ENCODE peak calls at places on chromosome 14, in eight cellular contexts. U is PC-9; H is Peyer's patch; N is fibroblast of lung; F is stomach; Q is CD8-positive, alpha-beta T cell; M is MM.1S; J is ascending aorta. C is an unnamed sample.

GRCh38 chr14:31300296-31300695 is 92.7 kb upstream of the HECTD1 start:
- DNase-seq in U (no peak), H (no peak), N (no peak), F (no peak), Q (no peak), M (no peak), J (no peak), C (no peak)

GRCh38 chr14:39873793-39874192 is 441.6 kb upstream of the FBXO33 start:
- DNase-seq in U (peak; percentile 0), H (no peak), N (no peak), F (no peak), Q (no peak), M (no peak), J (no peak), C (no peak)

GRCh38 chr14:90600619-90601018 is 203.8 kb downstream of the CALM1 start:
- DNase-seq in U (no peak), H (no peak), N (no peak), F (no peak), Q (no peak), M (no peak), J (no peak), C (no peak)

GRCh38 chr14:52266782-52267181 is 716 bp upstream of the PTGDR start:
- DNase-seq in U (no peak), H (no peak), N (peak; percentile 47), F (no peak), Q (no peak), M (no peak), J (no peak), C (no peak)

GRCh38 chr14:55731881-55732498 is 152.0 kb downstream of the KTN1 start:
- DNase-seq in U (no peak), H (peak; percentile 26), N (no peak), F (peak; percentile 62), Q (peak; percentile 18), M (no peak), J (no peak), C (peak; percentile 41)

GRCh38 chr14:100663528-100664052 is 63.1 kb upstream of the DLK1 start:
- DNase-seq in U (no peak), H (no peak), N (no peak), F (no peak), Q (no peak), M (no peak), J (no peak), C (no peak)

GRCh38 chr14:68790656-68791077 is 2.2 kb downstream of the ZFP36L1 start:
- DNase-seq in U (no peak), H (peak; percentile 37), N (no peak), F (peak; percentile 25), Q (no peak), M (no peak), J (no peak), C (peak; percentile 55)

GRCh38 chr14:99568567-99569560 is 35.1 kb downstream of the CCDC85C start:
- DNase-seq in U (no peak), H (no peak), N (peak; percentile 57), F (peak; percentile 40), Q (no peak), M (no peak), J (no peak), C (no peak)

GRCh38 chr14:57818511-57818910 is 47.4 kb downstream of the SLC35F4 start:
- DNase-seq in U (no peak), H (no peak), N (no peak), F (no peak), Q (no peak), M (no peak), J (no peak), C (no peak)

GRCh38 chr14:21748869-21749303 is 75.3 kb upstream of the OR4E1 start:
- DNase-seq in U (peak; percentile 16), H (no peak), N (no peak), F (no peak), Q (no peak), M (peak; percentile 69), J (no peak), C (peak; percentile 46)

GRCh38 chr14:81176224-81176623 is 44.5 kb downstream of the GTF2A1 start:
- DNase-seq in U (no peak), H (peak; percentile 68), N (no peak), F (peak; percentile 43), Q (no peak), M (no peak), J (peak; percentile 21), C (no peak)

GRCh38 chr14:79476552-79476951 is 734.8 kb downstream of the DIO2 start:
- DNase-seq in U (no peak), H (no peak), N (no peak), F (no peak), Q (no peak), M (no peak), J (no peak), C (no peak)

GRCh38 chr14:98904677-98905076 is 367.3 kb downstream of the BCL11B start:
- DNase-seq in U (no peak), H (no peak), N (no peak), F (no peak), Q (no peak), M (no peak), J (no peak), C (no peak)

GRCh38 chr14:48398675-48399282 is 723.4 kb upstream of the MDGA2 start:
- DNase-seq in U (peak; percentile 4), H (no peak), N (peak; percentile 33), F (no peak), Q (no peak), M (peak; percentile 21), J (no peak), C (no peak)

GRCh38 chr14:104101086-104101621 is 15.7 kb downstream of the ASPG start:
- DNase-seq in U (no peak), H (no peak), N (no peak), F (peak; percentile 67), Q (no peak), M (no peak), J (no peak), C (peak; percentile 0)

GRCh38 chr14:24920265-24921080 is 129.5 kb downstream of the STXBP6 start:
- DNase-seq in U (no peak), H (no peak), N (no peak), F (no peak), Q (no peak), M (no peak), J (no peak), C (no peak)

GRCh38 chr14:39673141-39674133 is 241.2 kb upstream of the FBXO33 start:
- DNase-seq in U (no peak), H (no peak), N (peak; percentile 69), F (no peak), Q (no peak), M (no peak), J (no peak), C (no peak)

GRCh38 chr14:76872796-76873432 is 46.7 kb downstream of the LRRC74A start:
- DNase-seq in U (peak; percentile 78), H (peak; percentile 57), N (peak; percentile 17), F (peak; percentile 67), Q (peak; percentile 46), M (peak; percentile 29), J (no peak), C (peak; percentile 64)

GRCh38 chr14:50946234-50946935 is 2.1 kb upstream of the PYGL start:
- DNase-seq in U (no peak), H (no peak), N (peak; percentile 17), F (no peak), Q (no peak), M (no peak), J (no peak), C (no peak)
- TF ChIP-seq CTCF in U (no peak), H (no peak), N (no peak), F (no peak), Q (no peak), M (no peak), J (no peak), C (no peak)

GRCh38 chr14:105549481-105549880 is 23.1 kb downstream of the TMEM121 start:
- DNase-seq in U (no peak), H (no peak), N (no peak), F (no peak), Q (no peak), M (no peak), J (no peak), C (no peak)

GRCh38 chr14:105554022-105554421 is 27.6 kb downstream of the TMEM121 start:
- DNase-seq in U (no peak), H (no peak), N (no peak), F (no peak), Q (no peak), M (no peak), J (no peak), C (no peak)
- H3K9me3 ChIP-seq in U (no peaks in the 10 kb centered on the region), H (no peaks in the 10 kb centered on the region), N (no peaks in the 10 kb centered on the region), F (no peaks in the 10 kb centered on the region), Q (no peaks in the 10 kb centered on the region), M (no peaks in the 10 kb centered on the region), J (no peaks in the 10 kb centered on the region), C (no peaks in the 10 kb centered on the region)

DNA sequence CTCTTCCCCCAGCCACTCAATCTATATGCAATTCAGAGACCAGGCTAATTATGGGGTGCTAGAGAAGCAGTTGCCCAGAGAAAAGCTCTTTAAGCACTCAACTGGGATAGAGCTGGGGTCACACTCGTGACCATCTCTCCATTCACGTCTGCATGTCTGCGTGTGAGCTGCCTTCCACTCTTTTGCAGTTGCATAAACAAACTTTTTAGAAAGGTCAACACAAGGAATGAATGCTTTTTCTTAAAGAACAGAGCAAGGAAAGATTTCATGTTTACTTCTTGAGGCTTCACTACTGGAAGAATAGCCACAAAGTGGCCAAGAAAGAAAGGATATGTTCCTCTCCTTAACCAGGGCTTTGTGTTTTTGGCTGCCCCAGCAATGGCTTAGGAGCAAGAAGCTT is 151.1 kb downstream of the SAMD4A start:
- DNase-seq in U (no peak), H (no peak), N (peak; percentile 18), F (no peak), Q (no peak), M (no peak), J (no peak), C (no peak)
- H3K27ac ChIP-seq in U (no peak overlapping the region), H (no peak overlapping the region), N (peak overlapping the region; percentile 70), F (peak overlapping the region; percentile 57), Q (no peak overlapping the region), M (no peak overlapping the region), J (peak overlapping the region; percentile 66), C (no peak overlapping the region)

DNA sequence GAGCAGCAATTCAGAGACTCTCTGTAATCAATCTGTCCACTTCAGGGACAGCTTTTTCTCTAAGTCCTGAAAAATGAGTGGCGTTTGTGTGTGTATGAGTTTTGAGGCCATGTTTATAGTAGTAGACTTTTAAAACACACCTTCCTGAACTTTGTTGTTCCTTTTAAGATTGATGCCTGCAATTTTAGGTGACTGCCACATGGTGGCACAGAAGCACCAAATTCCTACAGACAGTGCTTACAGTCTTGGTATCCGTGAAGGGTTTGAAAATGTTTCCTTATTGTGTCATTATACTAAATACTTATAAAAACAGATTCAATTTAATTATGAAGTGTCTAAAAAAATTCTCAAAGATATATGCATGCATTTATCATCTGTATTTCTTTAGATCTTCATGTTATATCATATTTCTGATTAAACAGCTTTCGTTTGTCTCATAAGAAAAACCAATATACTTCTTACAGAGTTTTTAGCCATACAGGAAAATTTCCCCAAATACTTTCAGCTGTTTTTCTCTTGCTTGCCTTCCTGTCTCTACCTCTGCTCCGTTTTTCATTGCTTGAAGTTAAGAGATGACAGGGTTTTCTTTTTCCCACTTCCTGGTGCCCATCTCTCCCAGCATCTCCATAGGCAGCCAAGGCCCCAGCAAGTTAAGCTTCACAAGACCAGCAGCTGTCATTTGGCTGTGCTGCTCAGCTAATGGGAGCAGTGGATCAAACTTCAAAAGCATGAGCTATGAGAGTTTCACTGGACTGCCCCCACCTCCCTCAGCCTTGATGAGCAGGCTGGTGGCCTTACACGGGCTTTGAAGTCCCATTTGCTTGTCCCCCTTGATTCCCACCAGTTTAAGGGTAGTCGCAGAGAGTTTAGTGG is 259.6 kb downstream of the AKAP6 start:
- DNase-seq in U (no peak), H (no peak), N (peak; percentile 55), F (no peak), Q (no peak), M (peak; percentile 46), J (no peak), C (no peak)
- TF ChIP-seq CTCF in U (peak; percentile 66), H (peak; percentile 46), N (peak; percentile 86), F (no peak), Q (no peak), M (peak; percentile 64), J (peak; percentile 33), C (no peak)

GRCh38 chr14:92980866-92981265 is 57.9 kb downstream of the CHGA start:
- DNase-seq in U (no peak), H (no peak), N (no peak), F (no peak), Q (no peak), M (no peak), J (no peak), C (no peak)
- H3K9me3 ChIP-seq in U (peaks cover 13% of the 10 kb centered on the region), H (peaks cover 22% of the 10 kb centered on the region), N (no peaks in the 10 kb centered on the region), F (peaks cover 4% of the 10 kb centered on the region), Q (peaks cover 19% of the 10 kb centered on the region), M (no peaks in the 10 kb centered on the region), J (peaks cover 8% of the 10 kb centered on the region), C (peaks cover 29% of the 10 kb centered on the region)

C was measured in CD4-positive, alpha-beta T cell.